ENCODE peak calls at places on chromosome 18, in eight cellular contexts. L, Z, G, R, W, S, Y and E are unnamed samples.

GRCh38 chr18:10234912-10235439 is 219.5 kb upstream of the APCDD1 start:
- DNase-seq in L (peak), Z (peak), G (no peak), R (peak), W (no peak), S (no peak), Y (no peak), E (peak)

GRCh38 chr18:55416791-55417190 is 171.2 kb downstream of the TCF4 start:
- DNase-seq in L (no peak), Z (no peak), G (peak), R (no peak), W (no peak), S (no peak), Y (no peak), E (no peak)

GRCh38 chr18:54086863-54087262 is 137.6 kb downstream of the MBD2 start:
- DNase-seq in L (no peak), Z (no peak), G (no peak), R (no peak), W (peak), S (no peak), Y (no peak), E (no peak)

GRCh38 chr18:71036783-71037182 is 747.9 kb downstream of the SOCS6 start:
- DNase-seq in L (no peak), Z (peak), G (no peak), R (no peak), W (no peak), S (no peak), Y (no peak), E (peak)

GRCh38 chr18:59266459-59266858 is 6.8 kb downstream of the RAX start:
- DNase-seq in L (no peak), Z (no peak), G (no peak), R (no peak), W (no peak), S (no peak), Y (no peak), E (no peak)

GRCh38 chr18:28127763-28128737 is 48.9 kb downstream of the CDH2 start:
- DNase-seq in L (peak), Z (peak), G (no peak), R (peak), W (no peak), S (no peak), Y (no peak), E (no peak)

GRCh38 chr18:64734063-64734462 is 585.2 kb upstream of the LINC00305 start:
- DNase-seq in L (no peak), Z (no peak), G (no peak), R (peak), W (no peak), S (no peak), Y (no peak), E (no peak)

GRCh38 chr18:46711444-46711863 is 45.4 kb downstream of the ST8SIA5 start:
- DNase-seq in L (no peak), Z (no peak), G (no peak), R (no peak), W (no peak), S (peak), Y (peak), E (no peak)

GRCh38 chr18:55863876-55864275 is 275.9 kb upstream of the TCF4 start:
- DNase-seq in L (peak), Z (peak), G (no peak), R (no peak), W (no peak), S (no peak), Y (no peak), E (peak)

GRCh38 chr18:23812566-23813440 is 123.5 kb downstream of the LAMA3 start:
- DNase-seq in L (peak), Z (peak), G (no peak), R (peak), W (peak), S (peak), Y (peak), E (peak)

GRCh38 chr18:72502671-72503431 is 41.3 kb downstream of the CBLN2 start:
- DNase-seq in L (no peak), Z (no peak), G (no peak), R (no peak), W (no peak), S (no peak), Y (no peak), E (no peak)

GRCh38 chr18:41850781-41851180 is 104.3 kb upstream of the PIK3C3 start:
- DNase-seq in L (no peak), Z (no peak), G (no peak), R (peak), W (no peak), S (no peak), Y (no peak), E (no peak)

GRCh38 chr18:67402543-67402942 is 114.0 kb downstream of the DSEL start:
- DNase-seq in L (peak), Z (peak), G (no peak), R (peak), W (no peak), S (no peak), Y (no peak), E (peak)

GRCh38 chr18:26479686-26480079 is 68.7 kb downstream of the KCTD1 start:
- DNase-seq in L (peak), Z (peak), G (no peak), R (no peak), W (no peak), S (no peak), Y (no peak), E (no peak)

GRCh38 chr18:23063502-23063901 is 71.8 kb upstream of the CABLES1 start:
- DNase-seq in L (no peak), Z (no peak), G (no peak), R (no peak), W (no peak), S (no peak), Y (no peak), E (no peak)

GRCh38 chr18:79567481-79568147 is 112.0 kb upstream of the CTDP1 start:
- DNase-seq in L (peak), Z (peak), G (peak), R (peak), W (no peak), S (no peak), Y (no peak), E (peak)

GRCh38 chr18:59426855-59427254 is 67.8 kb upstream of the LMAN1 start:
- DNase-seq in L (no peak), Z (no peak), G (no peak), R (peak), W (no peak), S (no peak), Y (no peak), E (no peak)

GRCh38 chr18:36899289-36899688 is 70.4 kb downstream of the KIAA1328 start:
- DNase-seq in L (peak), Z (peak), G (no peak), R (peak), W (peak), S (peak), Y (peak), E (peak)

GRCh38 chr18:63237486-63237885 is 82.1 kb downstream of the BCL2 start:
- DNase-seq in L (peak), Z (no peak), G (no peak), R (peak), W (no peak), S (no peak), Y (no peak), E (peak)

GRCh38 chr18:55152801-55153200 is 193.5 kb upstream of the CCDC68 start:
- DNase-seq in L (peak), Z (peak), G (no peak), R (peak), W (no peak), S (no peak), Y (no peak), E (peak)

GRCh38 chr18:26566874-26567273 is 18.5 kb upstream of the KCTD1 start:
- DNase-seq in L (no peak), Z (no peak), G (no peak), R (no peak), W (no peak), S (no peak), Y (no peak), E (no peak)

GRCh38 chr18:59605633-59606192 is 91.5 kb downstream of the CCBE1 start:
- DNase-seq in L (no peak), Z (no peak), G (no peak), R (no peak), W (no peak), S (no peak), Y (no peak), E (peak)

GRCh38 chr18:73691118-73691517 is 456.5 kb downstream of the FBXO15 start:
- DNase-seq in L (peak), Z (peak), G (no peak), R (peak), W (no peak), S (no peak), Y (no peak), E (peak)

GRCh38 chr18:2402084-2402483 is 169.2 kb downstream of the METTL4 start:
- DNase-seq in L (peak), Z (peak), G (no peak), R (no peak), W (no peak), S (no peak), Y (no peak), E (no peak)

GRCh38 chr18:1513519-1513918 is 608.8 kb downstream of the ADCYAP1 start:
- DNase-seq in L (no peak), Z (no peak), G (no peak), R (no peak), W (no peak), S (no peak), Y (peak), E (peak)

GRCh38 chr18:43277164-43277600 is at the start of gene SYT4:
- DNase-seq in L (peak), Z (peak), G (peak), R (peak), W (no peak), S (no peak), Y (no peak), E (peak)

GRCh38 chr18:58087928-58088722 is 44.1 kb downstream of the NEDD4L start:
- DNase-seq in L (no peak), Z (no peak), G (no peak), R (peak), W (no peak), S (no peak), Y (peak), E (no peak)

GRCh38 chr18:5058768-5059539 is 138.1 kb downstream of the AKAIN1 start:
- DNase-seq in L (no peak), Z (no peak), G (no peak), R (no peak), W (no peak), S (peak), Y (no peak), E (no peak)

GRCh38 chr18:58041633-58042032 is 2.4 kb upstream of the NEDD4L start:
- DNase-seq in L (no peak), Z (peak), G (no peak), R (no peak), W (no peak), S (no peak), Y (peak), E (no peak)

GRCh38 chr18:8883409-8883668 is 178.0 kb downstream of the MTCL1 start:
- DNase-seq in L (no peak), Z (no peak), G (no peak), R (no peak), W (no peak), S (no peak), Y (no peak), E (no peak)

GRCh38 chr18:8881103-8881502 is 175.7 kb downstream of the MTCL1 start:
- DNase-seq in L (no peak), Z (no peak), G (no peak), R (no peak), W (no peak), S (no peak), Y (no peak), E (no peak)

GRCh38 chr18:8876887-8877286 is 171.5 kb downstream of the MTCL1 start:
- DNase-seq in L (no peak), Z (no peak), G (no peak), R (peak), W (no peak), S (no peak), Y (no peak), E (no peak)

GRCh38 chr18:8882632-8883408 is 177.5 kb downstream of the MTCL1 start:
- DNase-seq in L (no peak), Z (no peak), G (peak), R (peak), W (peak), S (peak), Y (peak), E (no peak)
- TF ChIP-seq CTCF in L (peak), Z (peak), G (no peak), R (no peak), W (peak), S (peak), Y (peak), E (peak)

GRCh38 chr18:68991281-68991680 is 193.4 kb downstream of the CCDC102B start:
- DNase-seq in L (peak), Z (peak), G (no peak), R (no peak), W (no peak), S (no peak), Y (no peak), E (peak)
- TF ChIP-seq CTCF in L (no peak), Z (no peak), G (no peak), R (no peak), W (no peak), S (no peak), Y (no peak), E (no peak)

DNA sequence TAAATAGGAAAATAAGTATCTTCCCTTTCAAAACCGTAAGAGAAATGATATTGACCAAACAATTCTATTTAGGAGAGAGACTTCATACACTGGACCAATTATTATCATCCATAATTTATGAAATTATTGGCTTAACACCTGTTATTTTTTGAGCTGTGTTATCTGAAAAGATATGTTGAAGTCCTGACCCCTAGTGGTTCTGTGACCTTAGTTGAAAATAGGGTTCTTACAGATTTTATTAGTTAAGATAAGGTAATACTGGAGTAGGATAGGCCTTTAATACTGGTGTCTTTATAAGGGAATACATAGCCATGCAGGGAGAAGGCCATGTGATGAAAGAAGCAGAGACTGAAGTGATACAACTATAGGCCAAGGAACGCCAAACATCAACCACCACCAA is 659.6 kb downstream of the DCC start:
- DNase-seq in L (no peak), Z (no peak), G (no peak), R (no peak), W (no peak), S (no peak), Y (no peak), E (no peak)
- TF ChIP-seq CTCF in L (no peak), Z (no peak), G (no peak), R (no peak), W (no peak), S (no peak), Y (no peak), E (no peak)

GRCh38 chr18:75472906-75473305 is 45.4 kb upstream of the SMIM21 start:
- DNase-seq in L (no peak), Z (no peak), G (no peak), R (no peak), W (no peak), S (no peak), Y (no peak), E (no peak)
- TF ChIP-seq CTCF in L (no peak), Z (no peak), G (no peak), R (no peak), W (no peak), S (no peak), Y (no peak), E (no peak)

GRCh38 chr18:77481541-77481940 is 231.9 kb downstream of the GALR1 start:
- DNase-seq in L (no peak), Z (no peak), G (no peak), R (no peak), W (no peak), S (no peak), Y (no peak), E (no peak)

GRCh38 chr18:77482190-77482928 is 232.7 kb downstream of the GALR1 start:
- DNase-seq in L (no peak), Z (no peak), G (no peak), R (no peak), W (no peak), S (no peak), Y (no peak), E (no peak)

GRCh38 chr18:77479047-77479446 is 229.4 kb downstream of the GALR1 start:
- DNase-seq in L (no peak), Z (no peak), G (no peak), R (no peak), W (no peak), S (no peak), Y (no peak), E (no peak)

GRCh38 chr18:77478619-77479018 is 229.0 kb downstream of the GALR1 start:
- DNase-seq in L (no peak), Z (peak), G (no peak), R (no peak), W (peak), S (no peak), Y (no peak), E (peak)
- TF ChIP-seq CTCF in L (no peak), Z (no peak), G (no peak), R (no peak), W (peak), S (no peak), Y (no peak), E (no peak)